ENCODE peak calls at places on chromosomes 1 and 21, in six cellular contexts. One of them, this sample, is unnamed.

GRCh38 chr1:160024195-160024905 is 7.4 kb downstream of the PIGM start:
- DNase-seq in GM12864: no peak
- DNase-seq in HS-5: no peak
- DNase-seq in HEK293T: no peak
- DNase-seq in pancreas: no peak
- DNase-seq in brain microvascular endothelial cell: no peak
- DNase-seq in this sample: no peak

GRCh38 chr1:228986093-228986904 is 251.0 kb downstream of the RHOU start:
- DNase-seq in HS-5: no peak
- DNase-seq in GM12864: no peak
- DNase-seq in pancreas: no peak
- DNase-seq in brain microvascular endothelial cell: no peak
- DNase-seq in HEK293T: no peak
- DNase-seq in this sample: no peak

GRCh38 chr1:41423511-41424191 is 60.8 kb downstream of the EDN2 start:
- DNase-seq in HS-5: no peak
- DNase-seq in pancreas: no peak
- DNase-seq in HEK293T: no peak
- DNase-seq in brain microvascular endothelial cell: no peak
- DNase-seq in GM12864: no peak
- DNase-seq in this sample: no peak

GRCh38 chr1:178959543-178960460 is 65.9 kb upstream of the FAM20B start:
- DNase-seq in pancreas: no peak
- DNase-seq in HS-5: no peak
- DNase-seq in GM12864: no peak
- DNase-seq in brain microvascular endothelial cell: no peak
- DNase-seq in HEK293T: no peak
- DNase-seq in this sample: no peak

GRCh38 chr1:206646504-206646903 is 11.2 kb downstream of the DYRK3 start:
- DNase-seq in HEK293T: no peak
- DNase-seq in brain microvascular endothelial cell: no peak
- DNase-seq in GM12864: no peak
- DNase-seq in pancreas: no peak
- DNase-seq in HS-5: no peak
- DNase-seq in this sample: no peak

GRCh38 chr21:37758997-37759396 is 157.3 kb downstream of the KCNJ6 start:
- DNase-seq in pancreas: peak; percentile 15
- DNase-seq in GM12864: no peak
- DNase-seq in HEK293T: peak; percentile 55
- DNase-seq in brain microvascular endothelial cell: peak; percentile 52
- DNase-seq in HS-5: no peak
- DNase-seq in this sample: no peak

GRCh38 chr1:18316764-18317163 is 164.0 kb upstream of the KLHDC7A start:
- DNase-seq in GM12864: no peak
- DNase-seq in pancreas: no peak
- DNase-seq in HEK293T: no peak
- DNase-seq in HS-5: no peak
- DNase-seq in brain microvascular endothelial cell: no peak
- DNase-seq in this sample: no peak

GRCh38 chr1:99558539-99558938 is 87.4 kb upstream of the PALMD start:
- DNase-seq in HEK293T: no peak
- DNase-seq in brain microvascular endothelial cell: no peak
- DNase-seq in GM12864: no peak
- DNase-seq in pancreas: no peak
- DNase-seq in HS-5: no peak
- DNase-seq in this sample: no peak

GRCh38 chr1:177567393-177567792 is 396.6 kb downstream of the BRINP2 start:
- DNase-seq in GM12864: no peak
- DNase-seq in HS-5: no peak
- DNase-seq in pancreas: no peak
- DNase-seq in HEK293T: peak; percentile 27
- DNase-seq in brain microvascular endothelial cell: no peak
- DNase-seq in this sample: peak; percentile 19

GRCh38 chr1:231929311-231929710 is 302.7 kb downstream of the DISC1 start:
- DNase-seq in pancreas: no peak
- DNase-seq in GM12864: no peak
- DNase-seq in HS-5: no peak
- DNase-seq in HEK293T: no peak
- DNase-seq in brain microvascular endothelial cell: peak; percentile 93
- DNase-seq in this sample: no peak

GRCh38 chr1:201346337-201346939 is 31.0 kb downstream of the TNNT2 start:
- DNase-seq in brain microvascular endothelial cell: peak; percentile 67
- DNase-seq in pancreas: no peak
- DNase-seq in HEK293T: peak; percentile 63
- DNase-seq in HS-5: no peak
- DNase-seq in GM12864: no peak
- DNase-seq in this sample: peak; percentile 54

GRCh38 chr1:172662464-172663109 is 3.7 kb downstream of the FASLG start:
- DNase-seq in brain microvascular endothelial cell: peak; percentile 81
- DNase-seq in HS-5: no peak
- DNase-seq in pancreas: peak; percentile 6
- DNase-seq in HEK293T: peak; percentile 32
- DNase-seq in GM12864: peak; percentile 44
- DNase-seq in this sample: no peak

GRCh38 chr1:19339199-19339861 is 27.2 kb downstream of the SLC66A1 start:
- DNase-seq in GM12864: no peak
- DNase-seq in HS-5: no peak
- DNase-seq in pancreas: no peak
- DNase-seq in HEK293T: no peak
- DNase-seq in brain microvascular endothelial cell: no peak
- DNase-seq in this sample: no peak

GRCh38 chr21:27315373-27315772 is 348.5 kb upstream of the ADAMTS5 start:
- DNase-seq in HEK293T: no peak
- DNase-seq in GM12864: no peak
- DNase-seq in HS-5: no peak
- DNase-seq in pancreas: no peak
- DNase-seq in brain microvascular endothelial cell: peak; percentile 1
- DNase-seq in this sample: no peak

GRCh38 chr1:201017828-201018163 is 5.7 kb downstream of the KIF21B start:
- DNase-seq in pancreas: no peak
- DNase-seq in HEK293T: no peak
- DNase-seq in brain microvascular endothelial cell: no peak
- DNase-seq in HS-5: no peak
- DNase-seq in GM12864: no peak
- DNase-seq in this sample: no peak

GRCh38 chr21:14737922-14738321 is 191.8 kb upstream of the SAMSN1 start:
- DNase-seq in HEK293T: peak; percentile 33
- DNase-seq in pancreas: peak; percentile 7
- DNase-seq in HS-5: peak; percentile 28
- DNase-seq in brain microvascular endothelial cell: peak; percentile 52
- DNase-seq in GM12864: no peak
- DNase-seq in this sample: peak; percentile 37

GRCh38 chr21:46411691-46412090 is 47.0 kb upstream of the DIP2A start:
- DNase-seq in GM12864: no peak
- DNase-seq in HS-5: no peak
- DNase-seq in HEK293T: no peak
- DNase-seq in pancreas: no peak
- DNase-seq in brain microvascular endothelial cell: no peak
- DNase-seq in this sample: no peak